ENCODE peak calls at places on chromosomes 5 and 9, in nine cellular contexts. W is transverse colon, G is tibial nerve, A is stomach, T is A549, N is SK-N-SH, I is left ventricle myocardium inferior, Z is pancreas, R is AG04450. O is an unnamed sample.

GRCh38 chr9:123953601-123954011 is 23.7 kb upstream of the DENND1A start:
- DNase-seq in Z (no peak), A (no peak), N (no peak), R (no peak), I (no peak), W (no peak), T (no peak), G (no peak), O (no peak)

GRCh38 chr5:53397845-53398244 is 82.6 kb upstream of the FST start:
- DNase-seq in G (no peak), W (no peak), A (no peak), T (no peak), R (no peak), I (peak), N (no peak), Z (no peak), O (no peak)

GRCh38 chr5:91937121-91937520 is 554.0 kb upstream of the ARRDC3 start:
- DNase-seq in G (no peak), R (no peak), I (no peak), A (no peak), Z (no peak), T (no peak), W (no peak), N (no peak), O (no peak)

GRCh38 chr5:67409342-67409741 is 212.7 kb upstream of the CD180 start:
- DNase-seq in A (no peak), W (no peak), I (no peak), Z (no peak), R (no peak), N (no peak), T (no peak), G (no peak), O (no peak)

GRCh38 chr5:114658179-114658578 is 296.3 kb downstream of the KCNN2 start:
- DNase-seq in G (no peak), R (no peak), W (no peak), I (no peak), Z (no peak), T (no peak), A (no peak), N (no peak), O (no peak)

GRCh38 chr5:170634236-170634990 is 130.6 kb downstream of the KCNIP1 start:
- DNase-seq in I (no peak), G (no peak), N (no peak), R (no peak), A (no peak), W (no peak), Z (no peak), T (no peak), O (no peak)

GRCh38 chr5:83209963-83210362 is 132.6 kb downstream of the XRCC4 start:
- DNase-seq in Z (no peak), N (no peak), I (no peak), W (no peak), T (no peak), A (no peak), G (no peak), R (no peak), O (no peak)

GRCh38 chr5:116272281-116272941 is 187.6 kb downstream of the COMMD10 start:
- DNase-seq in G (no peak), N (no peak), R (no peak), Z (no peak), T (no peak), I (no peak), A (no peak), W (no peak), O (no peak)

GRCh38 chr9:116806075-116806474 is 119.0 kb downstream of the TRIM32 start:
- DNase-seq in R (no peak), G (no peak), Z (no peak), N (no peak), A (no peak), W (no peak), T (no peak), I (no peak), O (no peak)

GRCh38 chr5:115262405-115263247 is at the start of gene PGGT1B:
- DNase-seq in I (peak), W (peak), N (peak), Z (peak), A (peak), R (no peak), T (peak), G (peak), O (peak)

GRCh38 chr5:73311291-73312110 is 137.1 kb downstream of the FOXD1 start:
- DNase-seq in Z (no peak), A (no peak), I (no peak), W (no peak), R (peak), N (no peak), T (no peak), G (no peak), O (no peak)

GRCh38 chr9:14212697-14213420 is 101.1 kb downstream of the NFIB start:
- DNase-seq in W (no peak), I (no peak), T (no peak), Z (no peak), N (no peak), G (no peak), A (no peak), R (no peak), O (no peak)

GRCh38 chr5:1723476-1723875 is 76.2 kb downstream of the MRPL36 start:
- DNase-seq in R (no peak), T (no peak), W (no peak), A (no peak), I (no peak), G (no peak), Z (no peak), N (no peak), O (no peak)

GRCh38 chr9:131714161-131714646 is 25.7 kb downstream of the RAPGEF1 start:
- DNase-seq in T (no peak), W (no peak), R (peak), I (peak), A (peak), N (no peak), Z (no peak), G (peak), O (peak)

GRCh38 chr5:73534971-73535370 is 30.5 kb downstream of the ANKRA2 start:
- DNase-seq in A (no peak), Z (no peak), I (no peak), T (no peak), G (no peak), N (no peak), W (no peak), R (no peak), O (no peak)

GRCh38 chr9:106405871-106406435 is 457.0 kb upstream of the ZNF462 start:
- DNase-seq in A (no peak), N (no peak), R (no peak), Z (no peak), T (no peak), W (no peak), I (no peak), G (no peak), O (no peak)

GRCh38 chr9:135582541-135582940 is 21.0 kb downstream of the PAEP start:
- DNase-seq in I (no peak), G (no peak), R (no peak), N (no peak), W (no peak), A (peak), T (no peak), Z (no peak), O (no peak)

GRCh38 chr9:129436751-129437625 is 183.9 kb downstream of the C9orf50 start:
- DNase-seq in G (peak), W (peak), N (peak), A (peak), Z (peak), T (no peak), I (peak), R (no peak), O (peak)

GRCh38 chr5:92641031-92641962 is 939.7 kb downstream of the NR2F1-AS1 start:
- DNase-seq in I (no peak), T (peak), G (peak), N (peak), W (no peak), Z (no peak), A (no peak), R (peak), O (no peak)

GRCh38 chr5:92561362-92562006 is 1019.5 kb downstream of the NR2F1-AS1 start:
- DNase-seq in G (no peak), R (no peak), Z (no peak), N (no peak), A (no peak), I (no peak), W (no peak), T (no peak), O (no peak)

GRCh38 chr5:79527431-79527830 is 13.5 kb upstream of the HOMER1 start:
- DNase-seq in W (no peak), N (no peak), R (no peak), G (no peak), Z (no peak), A (no peak), T (no peak), I (no peak), O (no peak)

GRCh38 chr5:91468643-91469422 is 85.7 kb upstream of the ARRDC3 start:
- DNase-seq in I (no peak), W (no peak), Z (no peak), A (no peak), N (peak), T (no peak), G (no peak), R (no peak), O (no peak)

GRCh38 chr5:96936431-96937221 is 746 bp downstream of the LNPEP start:
- DNase-seq in R (no peak), Z (peak), I (peak), N (peak), A (peak), T (peak), G (peak), W (peak), O (peak)

GRCh38 chr5:81213070-81213469 is 20.1 kb upstream of the CKMT2 start:
- DNase-seq in T (no peak), A (no peak), W (no peak), N (no peak), G (no peak), R (no peak), I (no peak), Z (no peak), O (no peak)

GRCh38 chr5:98500811-98501210 is 272.7 kb upstream of the RGMB start:
- DNase-seq in Z (no peak), W (no peak), G (no peak), R (no peak), N (no peak), A (no peak), I (no peak), T (no peak), O (no peak)
- H3K27ac ChIP-seq in Z (no peak), W (peak), G (no peak), R (no peak), N (no peak), A (no peak), I (no peak), T (no peak), O (no peak)

GRCh38 chr5:66209350-66209749 is 65.2 kb downstream of the SREK1 start:
- DNase-seq in W (no peak), G (no peak), N (no peak), A (no peak), T (peak), Z (no peak), R (no peak), I (no peak), O (no peak)
- TF ChIP-seq CTCF in W (no peak), G (no peak), N (no peak), A (no peak), T (peak), Z (no peak), R (no peak), I (no peak), O (no peak)

GRCh38 chr5:142605649-142606048 is 80.2 kb downstream of the FGF1 start:
- DNase-seq in R (no peak), Z (no peak), W (no peak), I (no peak), A (no peak), N (no peak), T (no peak), G (no peak), O (no peak)
- H3K27ac ChIP-seq in R (peak), Z (no peak), W (no peak), I (peak), A (no peak), N (no peak), T (no peak), G (peak), O (no peak)

DNA sequence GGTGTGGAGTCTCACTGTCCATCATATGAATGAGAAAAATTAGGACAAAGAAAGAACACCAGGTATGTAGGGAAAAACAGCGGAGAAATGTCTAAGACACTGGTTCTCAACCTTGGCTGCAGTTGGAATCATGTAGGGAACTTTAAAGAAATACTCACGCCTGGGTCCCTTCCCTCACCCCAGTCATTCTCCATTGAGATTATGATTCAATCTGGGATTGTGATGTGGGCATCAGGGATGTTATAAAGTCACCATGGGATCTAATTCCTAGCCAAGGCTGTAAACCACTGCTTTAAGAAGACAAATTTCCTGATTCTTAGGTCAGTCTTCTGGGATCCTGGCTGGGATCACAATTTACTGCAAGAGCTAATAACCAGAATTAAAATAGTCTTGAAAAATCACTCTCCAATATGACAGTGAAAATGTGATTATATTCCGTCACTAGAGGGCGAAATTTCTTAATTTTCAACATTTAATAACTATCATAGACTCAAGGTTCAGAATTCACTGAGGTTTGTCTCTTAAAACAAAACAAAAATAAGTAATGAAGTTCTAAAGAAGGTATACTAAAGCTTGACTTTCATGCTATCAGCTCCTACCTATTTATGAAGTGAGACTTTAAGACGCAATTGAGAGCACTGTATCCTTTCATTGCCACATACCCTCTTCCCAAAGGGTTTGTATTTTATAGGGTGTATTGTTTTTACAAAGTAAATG is 60.5 kb downstream of the GLDC start:
- DNase-seq in W (no peak), A (no peak), G (no peak), N (peak), I (no peak), T (peak), Z (no peak), R (no peak), O (no peak)
- TF ChIP-seq CTCF in W (peak), A (no peak), G (no peak), N (peak), I (peak), T (peak), Z (no peak), R (peak), O (peak)

GRCh38 chr5:176680226-176680563 is 32.9 kb downstream of the TSPAN17 start:
- DNase-seq in R (no peak), T (no peak), W (no peak), A (no peak), I (no peak), G (no peak), Z (no peak), N (peak), O (no peak)
- H3K27ac ChIP-seq in R (no peak), T (no peak), W (no peak), A (no peak), I (no peak), G (no peak), Z (no peak), N (no peak), O (no peak)

GRCh38 chr5:141413540-141414069 is 818 bp downstream of the PCDHGA10 start:
- DNase-seq in W (no peak), I (no peak), R (no peak), A (no peak), T (no peak), N (no peak), G (no peak), Z (no peak), O (no peak)

GRCh38 chr5:141411575-141411974 is 1.2 kb upstream of the PCDHGA10 start:
- DNase-seq in I (no peak), W (no peak), R (no peak), A (no peak), G (no peak), T (no peak), N (no peak), Z (no peak), O (no peak)

GRCh38 chr5:141409598-141410306 is 1.9 kb downstream of the PCDHGB6 start:
- DNase-seq in T (no peak), W (no peak), N (no peak), A (no peak), R (no peak), I (no peak), G (no peak), Z (peak), O (no peak)

GRCh38 chr5:141412853-141413539 is at the start of gene PCDHGA10:
- DNase-seq in N (no peak), A (peak), R (no peak), I (no peak), G (peak), T (no peak), Z (peak), W (peak), O (no peak)
- TF ChIP-seq CTCF in N (peak), A (no peak), R (peak), I (peak), G (peak), T (no peak), Z (no peak), W (peak), O (no peak)